ENCODE peak calls at places on chromosomes 6 and 20, in six cellular contexts. D is WERI-Rb-1, I is lung, G is HCT116, W is BE2C, Z is AG09309. Q is an unnamed sample.

GRCh38 chr20:3080939-3081388 is 3.6 kb downstream of the AVP start:
- DNase-seq in D (no peak), I (no peak), G (no peak), W (no peak), Z (no peak), Q (no peak)

GRCh38 chr20:21663465-21663864 is 42.0 kb upstream of the PAX1 start:
- DNase-seq in D (no peak), I (no peak), G (no peak), W (no peak), Z (no peak), Q (no peak)

GRCh38 chr6:30678964-30679726 is 6.3 kb upstream of the DHX16 start:
- DNase-seq in D (peak), I (peak), G (no peak), W (peak), Z (no peak), Q (peak)

GRCh38 chr6:83381949-83382348 is 48.9 kb downstream of the ME1 start:
- DNase-seq in D (no peak), I (no peak), G (no peak), W (no peak), Z (no peak), Q (no peak)

GRCh38 chr20:57450419-57450818 is 59.2 kb downstream of the RBM38 start:
- DNase-seq in D (no peak), I (peak), G (no peak), W (peak), Z (peak), Q (peak)

GRCh38 chr6:159375014-159375413 is 205.8 kb downstream of the FNDC1 start:
- DNase-seq in D (no peak), I (no peak), G (no peak), W (no peak), Z (no peak), Q (no peak)

GRCh38 chr6:158357570-158358216 is 45.4 kb downstream of the TULP4 start:
- DNase-seq in D (no peak), I (no peak), G (no peak), W (no peak), Z (no peak), Q (no peak)

GRCh38 chr6:82331031-82331773 is 32.4 kb upstream of the TPBG start:
- DNase-seq in D (no peak), I (no peak), G (no peak), W (no peak), Z (peak), Q (no peak)

GRCh38 chr6:92380803-92381601 is 1038.4 kb downstream of the EPHA7 start:
- DNase-seq in D (no peak), I (no peak), G (no peak), W (no peak), Z (no peak), Q (no peak)

GRCh38 chr20:25012616-25013189 is 20.2 kb upstream of the APMAP start:
- DNase-seq in D (no peak), I (no peak), G (no peak), W (no peak), Z (no peak), Q (no peak)

GRCh38 chr6:66866801-66867200 is 1159.8 kb upstream of the EYS start:
- DNase-seq in D (no peak), I (no peak), G (no peak), W (no peak), Z (no peak), Q (no peak)

GRCh38 chr6:131729550-131729949 is 18.7 kb upstream of the CTAGE9 start:
- DNase-seq in D (no peak), I (no peak), G (no peak), W (no peak), Z (peak), Q (no peak)

GRCh38 chr6:117226778-117227177 is 38.6 kb upstream of the VGLL2 start:
- DNase-seq in D (no peak), I (no peak), G (no peak), W (no peak), Z (no peak), Q (no peak)

GRCh38 chr6:163500105-163500504 is 85.6 kb downstream of the QKI start:
- DNase-seq in D (no peak), I (no peak), G (no peak), W (no peak), Z (no peak), Q (no peak)

GRCh38 chr6:166382500-166382932 is 224 bp downstream of the MPC1 start:
- DNase-seq in D (no peak), I (no peak), G (no peak), W (no peak), Z (no peak), Q (no peak)

GRCh38 chr20:53900380-53900999 is 169.9 kb downstream of the BCAS1 start:
- DNase-seq in D (no peak), I (no peak), G (no peak), W (no peak), Z (no peak), Q (no peak)

GRCh38 chr6:136304410-136304809 is 14.8 kb upstream of the BCLAF1 start:
- DNase-seq in D (no peak), I (peak), G (no peak), W (no peak), Z (no peak), Q (no peak)

GRCh38 chr6:52820198-52820597 is 16.6 kb upstream of the GSTA1 start:
- DNase-seq in D (no peak), I (no peak), G (no peak), W (no peak), Z (no peak), Q (no peak)

GRCh38 chr6:6148192-6148815 is 141.6 kb upstream of the NRN1 start:
- DNase-seq in D (no peak), I (no peak), G (no peak), W (no peak), Z (no peak), Q (no peak)

GRCh38 chr20:50401047-50401586 is 109.1 kb upstream of the PTPN1 start:
- DNase-seq in D (no peak), I (no peak), G (no peak), W (no peak), Z (no peak), Q (no peak)

GRCh38 chr6:134446901-134447300 is 129.0 kb upstream of the SGK1 start:
- DNase-seq in D (no peak), I (no peak), G (no peak), W (no peak), Z (no peak), Q (no peak)

GRCh38 chr6:4861564-4861963 is 85.4 kb downstream of the CDYL start:
- DNase-seq in D (no peak), I (no peak), G (no peak), W (no peak), Z (no peak), Q (no peak)

GRCh38 chr6:29676981-29677601 is 3.9 kb downstream of the ZFP57 start:
- DNase-seq in D (no peak), I (no peak), G (no peak), W (no peak), Z (no peak), Q (no peak)

GRCh38 chr6:158011478-158011920 is 29.8 kb downstream of the SYNJ2 start:
- DNase-seq in D (no peak), I (no peak), G (no peak), W (no peak), Z (no peak), Q (no peak)

GRCh38 chr20:15857131-15857784 is 716.0 kb downstream of the KIF16B start:
- DNase-seq in D (no peak), I (no peak), G (no peak), W (peak), Z (no peak), Q (no peak)

GRCh38 chr6:422423-423061 is 31.0 kb downstream of the IRF4 start:
- DNase-seq in D (no peak), I (peak), G (no peak), W (no peak), Z (peak), Q (no peak)

GRCh38 chr6:74091133-74091793 is 395.3 kb downstream of the CD109 start:
- DNase-seq in D (no peak), I (no peak), G (peak), W (no peak), Z (no peak), Q (no peak)

GRCh38 chr6:74091794-74092157 is 395.8 kb downstream of the CD109 start:
- DNase-seq in D (no peak), I (no peak), G (no peak), W (no peak), Z (no peak), Q (no peak)

GRCh38 chr6:74087898-74088297 is 391.9 kb downstream of the CD109 start:
- DNase-seq in D (no peak), I (no peak), G (peak), W (no peak), Z (no peak), Q (no peak)
- TF ChIP-seq CTCF in D (no peak), I (no peak), G (peak), W (no peak), Z (peak), Q (no peak)

DNA sequence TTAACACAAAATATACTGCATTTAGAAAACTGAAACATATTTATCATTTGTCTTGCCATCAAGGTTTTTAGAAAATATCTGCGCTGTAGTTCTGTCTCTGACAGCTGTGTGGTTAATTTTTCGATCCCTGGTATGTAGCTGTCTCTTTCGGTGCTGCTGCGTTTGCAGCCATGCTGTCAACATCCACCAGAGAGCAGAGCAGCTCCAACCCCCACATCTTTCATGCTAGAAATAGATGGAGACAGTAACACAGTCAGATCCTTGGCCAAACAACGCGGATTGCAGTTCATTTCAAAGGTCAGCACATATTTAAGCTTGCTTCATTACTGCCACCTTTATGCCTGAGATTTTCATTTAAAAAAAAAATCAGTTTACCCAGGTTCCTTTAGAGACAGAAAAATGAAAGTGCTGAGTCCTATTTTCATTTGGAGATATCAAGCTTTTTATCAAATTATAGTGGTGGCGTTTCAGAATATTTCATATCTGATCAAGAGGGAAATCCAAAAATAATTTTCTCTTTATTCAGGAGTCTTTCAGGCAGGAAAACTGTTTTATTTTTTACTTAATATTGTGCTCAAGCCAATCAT is 157.7 kb upstream of the MMS22L start:
- DNase-seq in D (peak), I (no peak), G (peak), W (peak), Z (no peak), Q (no peak)
- TF ChIP-seq CTCF in D (peak), I (no peak), G (peak), W (peak), Z (peak), Q (no peak)

DNA sequence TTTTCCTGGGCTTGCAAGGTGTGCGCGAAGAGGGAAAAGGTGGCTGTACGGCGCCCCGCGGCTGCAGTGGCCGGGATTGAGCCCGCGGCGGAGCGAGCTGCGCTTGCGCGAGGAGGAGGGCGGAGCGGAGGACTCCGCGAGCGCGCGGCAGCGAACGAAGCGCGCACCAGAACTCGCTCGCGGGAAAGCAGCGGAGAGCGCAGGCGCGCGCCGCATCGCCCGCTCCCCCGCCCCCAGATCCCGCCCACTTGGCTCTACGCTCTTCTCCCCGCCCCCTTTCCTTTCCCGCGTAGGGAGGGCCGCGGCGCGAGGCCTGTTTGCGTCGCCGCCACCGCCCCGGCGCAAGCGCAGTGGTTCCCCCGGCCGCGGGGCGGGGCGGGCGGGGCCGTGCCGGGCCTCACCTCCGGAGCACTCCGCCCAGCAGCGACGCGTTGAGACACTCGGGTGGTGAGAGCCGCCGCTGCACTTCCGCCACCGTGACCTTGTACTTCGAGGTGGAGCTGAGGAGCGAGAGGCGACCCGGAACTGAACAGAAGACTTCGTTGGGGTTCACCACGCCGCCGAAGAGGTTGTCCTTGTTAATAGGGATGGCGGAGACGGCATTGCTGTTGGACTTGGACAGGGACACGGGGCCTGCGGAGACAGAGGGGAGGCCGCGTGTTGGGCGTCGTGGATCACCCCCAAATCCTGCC is 10.6 kb downstream of the TFAP2A start:
- DNase-seq in D (peak), I (peak), G (peak), W (peak), Z (peak), Q (peak)
- TF ChIP-seq CTCF in D (peak), I (no peak), G (peak), W (peak), Z (peak), Q (peak)

DNA sequence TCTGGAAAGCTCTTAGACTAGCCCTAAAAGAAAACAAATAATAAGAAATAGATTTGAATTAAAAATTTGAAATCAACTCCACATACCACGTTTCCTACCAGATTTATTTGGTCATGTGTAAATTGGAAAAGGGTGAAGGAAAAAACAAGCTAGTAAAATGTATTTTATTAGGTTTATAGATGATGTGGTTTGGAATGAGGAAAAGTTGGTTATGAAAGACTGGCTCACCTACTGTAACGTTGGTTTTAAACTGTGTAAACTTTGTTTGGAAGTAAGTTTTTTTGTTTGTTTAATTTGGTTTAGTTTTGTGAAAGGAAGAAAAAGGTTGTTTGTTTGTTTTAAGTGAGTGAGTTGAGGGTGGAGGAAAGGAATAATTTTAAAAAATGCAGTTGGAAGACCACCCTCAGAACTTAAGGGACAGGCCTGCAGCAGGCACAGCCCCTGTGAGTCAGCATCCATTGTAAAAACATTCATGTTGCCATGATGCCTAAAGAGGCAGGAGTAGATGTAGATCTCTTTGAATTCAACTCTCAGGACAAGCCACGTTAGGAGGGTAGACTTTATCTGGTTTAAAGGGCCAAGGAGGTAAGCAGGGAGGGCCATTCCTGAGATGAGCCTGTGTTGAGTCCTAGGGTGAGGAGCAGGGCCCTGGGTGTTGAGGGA is 93.7 kb upstream of the SCGN start:
- DNase-seq in D (no peak), I (no peak), G (no peak), W (no peak), Z (no peak), Q (no peak)
- TF ChIP-seq CTCF in D (no peak), I (no peak), G (no peak), W (no peak), Z (no peak), Q (no peak)

GRCh38 chr6:45377041-45377554 is 636 bp downstream of the SUPT3H start:
- DNase-seq in D (no peak), I (no peak), G (no peak), W (no peak), Z (no peak), Q (no peak)
- TF ChIP-seq CTCF in D (no peak), I (no peak), G (no peak), W (no peak), Z (no peak), Q (no peak)

GRCh38 chr20:37939701-37940151 is 36.8 kb downstream of the VSTM2L start:
- DNase-seq in D (no peak), I (no peak), G (no peak), W (no peak), Z (no peak), Q (no peak)

GRCh38 chr20:37940161-37940560 is 37.2 kb downstream of the VSTM2L start:
- DNase-seq in D (no peak), I (no peak), G (no peak), W (no peak), Z (no peak), Q (no peak)

GRCh38 chr20:37943033-37943432 is 40.1 kb downstream of the VSTM2L start:
- DNase-seq in D (no peak), I (no peak), G (no peak), W (no peak), Z (no peak), Q (no peak)

GRCh38 chr20:37941992-37942391 is 39.1 kb downstream of the VSTM2L start:
- DNase-seq in D (no peak), I (no peak), G (no peak), W (no peak), Z (no peak), Q (no peak)

GRCh38 chr20:37941332-37941731 is 38.4 kb downstream of the VSTM2L start:
- DNase-seq in D (no peak), I (no peak), G (no peak), W (no peak), Z (no peak), Q (no peak)
- TF ChIP-seq CTCF in D (peak), I (no peak), G (peak), W (peak), Z (peak), Q (no peak)

GRCh38 chr6:146898888-146899227 is 300.1 kb downstream of the ADGB start:
- DNase-seq in D (no peak), I (no peak), G (no peak), W (no peak), Z (no peak), Q (no peak)

GRCh38 chr6:146904596-146904995 is 299.6 kb upstream of the STXBP5 start:
- DNase-seq in D (no peak), I (no peak), G (no peak), W (no peak), Z (no peak), Q (no peak)

GRCh38 chr6:146902846-146903245 is 301.4 kb upstream of the STXBP5 start:
- DNase-seq in D (no peak), I (no peak), G (no peak), W (no peak), Z (no peak), Q (no peak)

GRCh38 chr6:146905313-146905712 is 298.9 kb upstream of the STXBP5 start:
- DNase-seq in D (no peak), I (no peak), G (peak), W (peak), Z (peak), Q (no peak)

GRCh38 chr6:146901940-146902816 is 302.0 kb upstream of the STXBP5 start:
- DNase-seq in D (no peak), I (no peak), G (no peak), W (no peak), Z (no peak), Q (no peak)
- TF ChIP-seq CTCF in D (no peak), I (no peak), G (peak), W (peak), Z (peak), Q (peak)